ENCODE peak calls at places on chromosomes 12 and 14, in six cellular contexts. G is smooth muscle cell of the brain vasculature; D is endothelial cell; W is stimulated activated naive CD8-positive, alpha-beta T cell treated with anti-CD3 and anti-CD28 coated beads, Interleukin-15, Interleukin-2, amounts not matched to agents 100 U/mL and 50 U/mL, for 24 hours; R is left colon; F is GM23248. A is an unnamed sample.

GRCh38 chr14:34851395-34851794 is 23.8 kb downstream of the BAZ1A start:
- DNase-seq in F (peak; percentile 90), D (no peak), G (no peak), R (no peak), W (no peak), A (no peak)

GRCh38 chr14:92866181-92866752 is 56.7 kb upstream of the CHGA start:
- DNase-seq in D (no peak), R (no peak), W (no peak), F (peak; percentile 12), G (no peak), A (no peak)

GRCh38 chr12:71947645-71948105 is 9.0 kb downstream of the TPH2 start:
- DNase-seq in F (peak; percentile 79), R (no peak), G (no peak), D (peak; percentile 53), W (no peak), A (no peak)

GRCh38 chr14:70595443-70596185 is 4.8 kb downstream of the MED6 start:
- DNase-seq in W (no peak), R (no peak), F (peak; percentile 44), G (no peak), D (no peak), A (no peak)

GRCh38 chr12:106739318-106739717 is 35.2 kb upstream of the RIC8B start:
- DNase-seq in F (no peak), D (no peak), W (no peak), R (no peak), G (no peak), A (no peak)

GRCh38 chr12:1698638-1699214 is 7.9 kb downstream of the ADIPOR2 start:
- DNase-seq in G (no peak), F (no peak), R (no peak), W (no peak), D (no peak), A (no peak)

GRCh38 chr14:76373456-76373855 is 2.5 kb upstream of the ESRRB start:
- DNase-seq in W (no peak), F (no peak), R (no peak), D (no peak), G (no peak), A (no peak)

GRCh38 chr14:100748944-100749343 is 22.3 kb downstream of the DLK1 start:
- DNase-seq in G (no peak), R (no peak), D (no peak), F (no peak), W (no peak), A (no peak)

GRCh38 chr12:48004941-48005749 is 869 bp upstream of the COL2A1 start:
- DNase-seq in G (no peak), W (no peak), D (no peak), R (no peak), F (no peak), A (no peak)

A was measured in activated T-helper 9 cell treated with anti-CD3 and anti-CD28 coated beads, Interleukin-2, amount 50 U/mL, for 16 hours.